ENCODE peak calls at places on chromosomes 6 and 20, in six cellular contexts. T is HepG2; D is transverse colon; A is adrenal gland; K is CD8-positive, alpha-beta T cell; O is neural progenitor cell. H is an unnamed sample.

GRCh38 chr20:18223399-18223798 is 64.9 kb upstream of the ZNF133 start:
- DNase-seq in T (no peak), D (no peak), A (no peak), K (no peak), O (no peak), H (no peak)

GRCh38 chr6:143271024-143271423 is 179.5 kb downstream of the ADAT2 start:
- DNase-seq in T (peak; percentile 37), D (no peak), A (peak; percentile 36), K (no peak), O (no peak), H (no peak)

GRCh38 chr6:129607581-129608186 is 102.3 kb downstream of the ARHGAP18 start:
- DNase-seq in T (no peak), D (no peak), A (peak; percentile 36), K (no peak), O (peak; percentile 18), H (no peak)

GRCh38 chr6:83313880-83314279 is 117.0 kb downstream of the ME1 start:
- DNase-seq in T (no peak), D (no peak), A (no peak), K (no peak), O (no peak), H (no peak)

GRCh38 chr6:31729979-31730630 is 1.0 kb upstream of the DDAH2 start:
- DNase-seq in T (peak; percentile 36), D (peak; percentile 90), A (peak; percentile 83), K (peak; percentile 44), O (peak; percentile 98), H (peak; percentile 86)

GRCh38 chr6:144265390-144265789 is 19.7 kb upstream of the UTRN start:
- DNase-seq in T (peak; percentile 67), D (no peak), A (no peak), K (no peak), O (peak; percentile 86), H (no peak)

GRCh38 chr6:149273318-149273717 is 44.2 kb upstream of the TAB2 start:
- DNase-seq in T (no peak), D (peak; percentile 41), A (peak; percentile 38), K (no peak), O (no peak), H (peak; percentile 60)

GRCh38 chr20:36666181-36666740 is 20.3 kb upstream of the SLA2 start:
- DNase-seq in T (peak; percentile 43), D (no peak), A (no peak), K (no peak), O (no peak), H (no peak)

GRCh38 chr6:163485388-163485851 is 70.9 kb downstream of the QKI start:
- DNase-seq in T (no peak), D (no peak), A (no peak), K (no peak), O (no peak), H (no peak)

GRCh38 chr20:49281913-49282467 is 4.1 kb upstream of the ZNFX1 start:
- DNase-seq in T (no peak), D (no peak), A (no peak), K (no peak), O (no peak), H (no peak)

GRCh38 chr6:54428437-54428836 is 120.2 kb downstream of the TINAG start:
- DNase-seq in T (no peak), D (no peak), A (no peak), K (no peak), O (no peak), H (no peak)

GRCh38 chr20:34365765-34366213 is 2.7 kb downstream of the ITCH start:
- DNase-seq in T (no peak), D (no peak), A (no peak), K (no peak), O (no peak), H (no peak)

GRCh38 chr6:27720607-27721580 is 191.3 kb downstream of the OR2B2 start:
- DNase-seq in T (peak; percentile 21), D (no peak), A (no peak), K (no peak), O (peak; percentile 52), H (no peak)

GRCh38 chr20:10225439-10226080 is 6.9 kb downstream of the SNAP25 start:
- DNase-seq in T (peak; percentile 54), D (no peak), A (no peak), K (no peak), O (peak; percentile 39), H (no peak)

GRCh38 chr20:62944184-62944583 is 6.2 kb downstream of the GID8 start:
- DNase-seq in T (no peak), D (no peak), A (no peak), K (no peak), O (no peak), H (no peak)

GRCh38 chr20:53255102-53255710 is 283.0 kb downstream of the TSHZ2 start:
- DNase-seq in T (no peak), D (no peak), A (no peak), K (no peak), O (no peak), H (no peak)

GRCh38 chr20:64232794-64233193 is 22.8 kb upstream of the PCMTD2 start:
- DNase-seq in T (no peak), D (no peak), A (peak; percentile 85), K (no peak), O (no peak), H (no peak)

GRCh38 chr6:130966581-130966980 is 96.5 kb downstream of the EPB41L2 start:
- DNase-seq in T (no peak), D (no peak), A (no peak), K (no peak), O (no peak), H (no peak)

GRCh38 chr6:87029711-87030314 is 65.1 kb downstream of the CGA start:
- DNase-seq in T (peak; percentile 16), D (no peak), A (no peak), K (no peak), O (peak; percentile 30), H (no peak)

GRCh38 chr6:71460933-71461332 is 172.3 kb downstream of the OGFRL1 start:
- DNase-seq in T (no peak), D (no peak), A (no peak), K (no peak), O (no peak), H (no peak)

GRCh38 chr6:11731423-11731822 is 47.2 kb downstream of the ADTRP start:
- DNase-seq in T (peak; percentile 22), D (no peak), A (no peak), K (no peak), O (no peak), H (no peak)

GRCh38 chr6:159529820-159530405 is 163.1 kb downstream of the SOD2 start:
- DNase-seq in T (no peak), D (no peak), A (no peak), K (no peak), O (no peak), H (no peak)

GRCh38 chr6:257031-257725 is 35.1 kb upstream of the DUSP22 start:
- DNase-seq in T (no peak), D (no peak), A (no peak), K (no peak), O (no peak), H (no peak)

GRCh38 chr6:6643398-6643797 is 54.9 kb downstream of the LY86 start:
- DNase-seq in T (no peak), D (no peak), A (no peak), K (no peak), O (no peak), H (no peak)

DNA sequence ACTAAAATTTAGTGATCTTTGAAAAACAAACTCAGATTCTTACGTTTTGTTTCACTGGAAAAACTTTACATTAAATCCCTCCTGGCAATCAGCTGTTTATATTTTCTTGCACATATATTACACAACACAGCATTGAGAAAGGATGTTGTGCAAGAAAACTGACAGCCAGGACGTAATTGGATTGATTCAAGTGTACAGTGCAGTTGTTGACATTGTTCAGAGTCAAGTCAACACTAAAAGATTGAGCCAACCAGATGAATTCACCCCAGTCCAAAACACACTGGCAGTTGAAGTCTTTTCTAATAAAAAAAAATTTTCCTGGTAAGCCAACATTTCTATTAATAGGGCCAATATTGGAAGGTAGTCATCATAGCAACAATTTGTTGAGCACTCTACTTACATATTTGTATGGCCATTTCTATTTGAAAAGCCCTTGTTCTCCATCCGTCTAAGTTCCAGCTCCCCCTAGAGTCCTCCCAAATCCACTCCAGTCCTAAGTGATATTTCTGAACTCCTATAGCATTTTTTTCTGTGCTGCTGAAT is 20.9 kb upstream of the VNN1 start:
- DNase-seq in T (peak; percentile 78), D (no peak), A (no peak), K (no peak), O (no peak), H (no peak)
- H3K4me3 ChIP-seq in T (no peak overlapping the region), D (no peak overlapping the region), A (no peak overlapping the region), K (no peak overlapping the region), O (no peak overlapping the region), H (peak overlapping the region; percentile 21)

GRCh38 chr20:17024513-17025105 is 202.2 kb upstream of the PCSK2 start:
- DNase-seq in T (peak; percentile 84), D (no peak), A (no peak), K (no peak), O (peak; percentile 58), H (no peak)
- H3K27ac ChIP-seq in T (no peak overlapping the region), D (no peak overlapping the region), A (no peak overlapping the region), K (no peak overlapping the region), O (no peak overlapping the region), H (no peak overlapping the region)

GRCh38 chr6:35048631-35049083 is 92.5 kb downstream of the TCP11 start:
- DNase-seq in T (no peak), D (peak; percentile 50), A (peak; percentile 59), K (peak; percentile 2), O (peak; percentile 49), H (no peak)
- H3K4me3 ChIP-seq in T (no peak overlapping the region), D (no peak overlapping the region), A (no peak overlapping the region), K (no peak overlapping the region), O (peak overlapping the region; percentile 21), H (no peak overlapping the region)

GRCh38 chr6:111591370-111591900 is 14.2 kb downstream of the TRAF3IP2 start:
- DNase-seq in T (peak; percentile 88), D (peak; percentile 85), A (peak; percentile 98), K (no peak), O (no peak), H (peak; percentile 93)
- H3K27ac ChIP-seq in T (no peak overlapping the region), D (peak overlapping the region; percentile 75), A (peak overlapping the region; percentile 93), K (no peak overlapping the region), O (no peak overlapping the region), H (peak overlapping the region; percentile 22)

DNA sequence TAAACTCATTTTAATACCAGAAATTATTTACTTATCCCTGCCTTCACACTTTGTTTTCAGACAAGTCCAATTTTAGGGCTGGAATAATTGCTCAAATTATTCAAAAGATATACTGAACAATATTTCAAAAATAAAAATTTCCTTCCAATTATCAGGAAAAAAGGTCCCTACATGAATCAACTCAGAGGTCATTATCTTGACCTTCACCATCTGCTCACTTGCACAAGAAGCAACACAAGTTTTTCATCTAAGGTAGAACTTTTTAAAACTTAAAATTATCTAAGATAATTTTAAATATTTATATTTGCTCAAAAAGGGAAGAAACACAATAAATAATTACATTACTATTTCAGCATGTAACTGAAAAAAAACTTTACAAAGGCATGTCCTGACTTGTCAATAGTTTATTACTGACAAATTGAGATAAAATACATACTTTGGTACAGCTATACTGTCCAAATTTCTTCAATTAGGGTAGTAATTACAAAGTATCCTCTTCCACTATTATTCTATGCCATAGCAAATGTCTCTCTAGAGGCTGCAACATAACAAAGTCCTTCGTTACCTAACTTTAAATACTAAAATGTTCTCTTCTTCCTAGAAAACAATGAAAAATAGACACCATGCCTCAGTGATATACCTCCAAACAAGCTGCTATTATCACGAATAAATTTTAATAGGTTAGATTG is 2.4 kb downstream of the CEP85L start:
- DNase-seq in T (no peak), D (no peak), A (no peak), K (no peak), O (no peak), H (no peak)
- H3K4me3 ChIP-seq in T (no peak overlapping the region), D (no peak overlapping the region), A (no peak overlapping the region), K (no peak overlapping the region), O (no peak overlapping the region), H (no peak overlapping the region)

H was measured in right lobe of liver.